ENCODE peak calls at places on chromosomes 5 and 9, in eight cellular contexts. A is AG08396; P is activated T-cell treated with anti-CD3 and anti-CD28 coated beads for 24 hours; D is RPMI7951; V is breast epithelium; E is stimulated activated CD8-positive, alpha-beta memory T cell treated with anti-CD3 and anti-CD28 coated beads, Interleukin-4, amount 100 ng/mL, for 24 hours; G is NCI-H460; U is HEK293T. S is an unnamed sample.

GRCh38 chr5:74183041-74183440 is 457.5 kb downstream of the ENC1 start:
- DNase-seq in U (no peak), V (no peak), D (no peak), E (no peak), P (no peak), G (no peak), A (no peak), S (no peak)

GRCh38 chr9:34653131-34653530 is 1.1 kb downstream of the IL11RA start:
- DNase-seq in G (no peak), V (no peak), D (no peak), A (peak), U (no peak), P (no peak), E (no peak), S (no peak)

GRCh38 chr5:127011961-127012644 is 18.3 kb downstream of the MARCHF3 start:
- DNase-seq in E (no peak), P (no peak), G (no peak), A (no peak), D (peak), U (no peak), V (no peak), S (no peak)

GRCh38 chr5:141771562-141771961 is 89.5 kb upstream of the ARAP3 start:
- DNase-seq in E (no peak), P (no peak), U (no peak), D (no peak), V (no peak), G (no peak), A (no peak), S (no peak)

GRCh38 chr5:37569466-37569865 is 190.3 kb downstream of the WDR70 start:
- DNase-seq in V (no peak), P (no peak), E (no peak), U (no peak), D (no peak), A (no peak), G (no peak), S (no peak)

GRCh38 chr5:50325237-50325832 is 115.8 kb downstream of the EMB start:
- DNase-seq in A (no peak), G (peak), P (no peak), V (no peak), U (peak), D (peak), E (no peak), S (peak)

GRCh38 chr9:111966851-111967250 is 70.2 kb downstream of the UGCG start:
- DNase-seq in V (no peak), P (no peak), G (no peak), E (no peak), A (no peak), U (no peak), D (peak), S (no peak)

GRCh38 chr5:123610209-123610608 is 98.2 kb downstream of the CSNK1G3 start:
- DNase-seq in A (no peak), E (no peak), G (no peak), D (peak), V (no peak), P (no peak), U (no peak), S (no peak)